ENCODE peak calls at places on chromosomes 4 and X, in nine cellular contexts. One of them, this sample, is unnamed.

GRCh38 chr4:12458621-12459020 is 1025.5 kb downstream of the RAB28 start:
- DNase-seq in NCI-H446 treated with DMSO at 0.1 percent for 48 hours: no peak
- DNase-seq in activated CD4-positive, alpha-beta T cell treated with anti-CD3 and anti-CD28 coated beads for 48 hours: no peak
- DNase-seq in T-cell: no peak
- DNase-seq in GM12891: no peak
- DNase-seq in amygdala: no peak
- DNase-seq in Peyer's patch: no peak
- DNase-seq in Caki2: no peak
- DNase-seq in stimulated activated CD4-positive, alpha-beta T cell treated with anti-CD3 and anti-CD28 coated beads, Interleukin-2, amount 100 ng/mL, for 24 hours: no peak
- DNase-seq in this sample: no peak

GRCh38 chr4:145285928-145286327 is 105.5 kb upstream of the OTUD4 start:
- DNase-seq in stimulated activated CD4-positive, alpha-beta T cell treated with anti-CD3 and anti-CD28 coated beads, Interleukin-2, amount 100 ng/mL, for 24 hours: no peak
- DNase-seq in Caki2: peak; percentile 24
- DNase-seq in GM12891: no peak
- DNase-seq in activated CD4-positive, alpha-beta T cell treated with anti-CD3 and anti-CD28 coated beads for 48 hours: no peak
- DNase-seq in T-cell: no peak
- DNase-seq in Peyer's patch: no peak
- DNase-seq in amygdala: no peak
- DNase-seq in NCI-H446 treated with DMSO at 0.1 percent for 48 hours: no peak
- DNase-seq in this sample: no peak

GRCh38 chr4:19927381-19927780 is 324.3 kb upstream of the SLIT2 start:
- DNase-seq in amygdala: no peak
- DNase-seq in T-cell: no peak
- DNase-seq in activated CD4-positive, alpha-beta T cell treated with anti-CD3 and anti-CD28 coated beads for 48 hours: no peak
- DNase-seq in stimulated activated CD4-positive, alpha-beta T cell treated with anti-CD3 and anti-CD28 coated beads, Interleukin-2, amount 100 ng/mL, for 24 hours: no peak
- DNase-seq in NCI-H446 treated with DMSO at 0.1 percent for 48 hours: no peak
- DNase-seq in Caki2: no peak
- DNase-seq in GM12891: no peak
- DNase-seq in Peyer's patch: no peak
- DNase-seq in this sample: no peak

GRCh38 chr4:82721819-82722423 is 76.7 kb downstream of the SCD5 start:
- DNase-seq in amygdala: peak; percentile 16
- DNase-seq in activated CD4-positive, alpha-beta T cell treated with anti-CD3 and anti-CD28 coated beads for 48 hours: peak; percentile 36
- DNase-seq in stimulated activated CD4-positive, alpha-beta T cell treated with anti-CD3 and anti-CD28 coated beads, Interleukin-2, amount 100 ng/mL, for 24 hours: peak; percentile 24
- DNase-seq in NCI-H446 treated with DMSO at 0.1 percent for 48 hours: no peak
- DNase-seq in Peyer's patch: no peak
- DNase-seq in Caki2: no peak
- DNase-seq in T-cell: no peak
- DNase-seq in GM12891: peak; percentile 26
- DNase-seq in this sample: no peak

GRCh38 chrX:153864101-153864500 is 21.9 kb downstream of the L1CAM start:
- DNase-seq in GM12891: peak; percentile 3
- DNase-seq in stimulated activated CD4-positive, alpha-beta T cell treated with anti-CD3 and anti-CD28 coated beads, Interleukin-2, amount 100 ng/mL, for 24 hours: no peak
- DNase-seq in Peyer's patch: no peak
- DNase-seq in activated CD4-positive, alpha-beta T cell treated with anti-CD3 and anti-CD28 coated beads for 48 hours: no peak
- DNase-seq in amygdala: no peak
- DNase-seq in Caki2: no peak
- DNase-seq in T-cell: no peak
- DNase-seq in NCI-H446 treated with DMSO at 0.1 percent for 48 hours: no peak
- DNase-seq in this sample: no peak

GRCh38 chr4:29539226-29539625 is 1180.9 kb upstream of the PCDH7 start:
- DNase-seq in Peyer's patch: no peak
- DNase-seq in Caki2: no peak
- DNase-seq in GM12891: no peak
- DNase-seq in NCI-H446 treated with DMSO at 0.1 percent for 48 hours: no peak
- DNase-seq in amygdala: no peak
- DNase-seq in stimulated activated CD4-positive, alpha-beta T cell treated with anti-CD3 and anti-CD28 coated beads, Interleukin-2, amount 100 ng/mL, for 24 hours: no peak
- DNase-seq in activated CD4-positive, alpha-beta T cell treated with anti-CD3 and anti-CD28 coated beads for 48 hours: no peak
- DNase-seq in T-cell: no peak
- DNase-seq in this sample: no peak

GRCh38 chr4:118557298-118557851 is 127.8 kb upstream of the METTL14 start:
- DNase-seq in T-cell: no peak
- DNase-seq in stimulated activated CD4-positive, alpha-beta T cell treated with anti-CD3 and anti-CD28 coated beads, Interleukin-2, amount 100 ng/mL, for 24 hours: no peak
- DNase-seq in Peyer's patch: no peak
- DNase-seq in activated CD4-positive, alpha-beta T cell treated with anti-CD3 and anti-CD28 coated beads for 48 hours: no peak
- DNase-seq in amygdala: no peak
- DNase-seq in GM12891: no peak
- DNase-seq in NCI-H446 treated with DMSO at 0.1 percent for 48 hours: peak; percentile 5
- DNase-seq in Caki2: peak; percentile 38
- DNase-seq in this sample: no peak

GRCh38 chrX:15973299-15973698 is 118.7 kb upstream of the AP1S2 start:
- DNase-seq in amygdala: peak; percentile 12
- DNase-seq in stimulated activated CD4-positive, alpha-beta T cell treated with anti-CD3 and anti-CD28 coated beads, Interleukin-2, amount 100 ng/mL, for 24 hours: no peak
- DNase-seq in activated CD4-positive, alpha-beta T cell treated with anti-CD3 and anti-CD28 coated beads for 48 hours: peak; percentile 17
- DNase-seq in NCI-H446 treated with DMSO at 0.1 percent for 48 hours: no peak
- DNase-seq in GM12891: no peak
- DNase-seq in Caki2: peak; percentile 9
- DNase-seq in Peyer's patch: peak; percentile 17
- DNase-seq in T-cell: no peak
- DNase-seq in this sample: peak; percentile 0

GRCh38 chr4:27059446-27059845 is 198.8 kb downstream of the STIM2 start:
- DNase-seq in activated CD4-positive, alpha-beta T cell treated with anti-CD3 and anti-CD28 coated beads for 48 hours: no peak
- DNase-seq in amygdala: no peak
- DNase-seq in T-cell: no peak
- DNase-seq in Peyer's patch: no peak
- DNase-seq in GM12891: no peak
- DNase-seq in stimulated activated CD4-positive, alpha-beta T cell treated with anti-CD3 and anti-CD28 coated beads, Interleukin-2, amount 100 ng/mL, for 24 hours: no peak
- DNase-seq in Caki2: no peak
- DNase-seq in NCI-H446 treated with DMSO at 0.1 percent for 48 hours: no peak
- DNase-seq in this sample: no peak

GRCh38 chrX:48956728-48957414 is 536 bp downstream of the OTUD5 start:
- DNase-seq in stimulated activated CD4-positive, alpha-beta T cell treated with anti-CD3 and anti-CD28 coated beads, Interleukin-2, amount 100 ng/mL, for 24 hours: peak; percentile 53
- DNase-seq in NCI-H446 treated with DMSO at 0.1 percent for 48 hours: no peak
- DNase-seq in GM12891: no peak
- DNase-seq in Caki2: no peak
- DNase-seq in Peyer's patch: no peak
- DNase-seq in amygdala: no peak
- DNase-seq in activated CD4-positive, alpha-beta T cell treated with anti-CD3 and anti-CD28 coated beads for 48 hours: peak; percentile 63
- DNase-seq in T-cell: peak; percentile 62
- DNase-seq in this sample: no peak

GRCh38 chrX:75781618-75782017 is 3.4 kb downstream of the MAGEE2 start:
- DNase-seq in Peyer's patch: no peak
- DNase-seq in activated CD4-positive, alpha-beta T cell treated with anti-CD3 and anti-CD28 coated beads for 48 hours: no peak
- DNase-seq in amygdala: peak; percentile 41
- DNase-seq in NCI-H446 treated with DMSO at 0.1 percent for 48 hours: no peak
- DNase-seq in GM12891: no peak
- DNase-seq in T-cell: no peak
- DNase-seq in Caki2: no peak
- DNase-seq in stimulated activated CD4-positive, alpha-beta T cell treated with anti-CD3 and anti-CD28 coated beads, Interleukin-2, amount 100 ng/mL, for 24 hours: no peak
- DNase-seq in this sample: no peak

GRCh38 chrX:26651755-26652154 is 435.8 kb downstream of the MAGEB5 start:
- DNase-seq in T-cell: no peak
- DNase-seq in Caki2: no peak
- DNase-seq in stimulated activated CD4-positive, alpha-beta T cell treated with anti-CD3 and anti-CD28 coated beads, Interleukin-2, amount 100 ng/mL, for 24 hours: no peak
- DNase-seq in NCI-H446 treated with DMSO at 0.1 percent for 48 hours: no peak
- DNase-seq in Peyer's patch: no peak
- DNase-seq in activated CD4-positive, alpha-beta T cell treated with anti-CD3 and anti-CD28 coated beads for 48 hours: peak; percentile 2
- DNase-seq in amygdala: no peak
- DNase-seq in GM12891: no peak
- DNase-seq in this sample: no peak

GRCh38 chr4:74370912-74371311 is 6.0 kb downstream of the EREG start:
- DNase-seq in GM12891: peak; percentile 17
- DNase-seq in T-cell: no peak
- DNase-seq in activated CD4-positive, alpha-beta T cell treated with anti-CD3 and anti-CD28 coated beads for 48 hours: peak; percentile 46
- DNase-seq in amygdala: no peak
- DNase-seq in NCI-H446 treated with DMSO at 0.1 percent for 48 hours: peak; percentile 31
- DNase-seq in stimulated activated CD4-positive, alpha-beta T cell treated with anti-CD3 and anti-CD28 coated beads, Interleukin-2, amount 100 ng/mL, for 24 hours: no peak
- DNase-seq in Caki2: peak; percentile 69
- DNase-seq in Peyer's patch: no peak
- DNase-seq in this sample: peak; percentile 8

GRCh38 chrX:45322382-45322781 is 121.7 kb upstream of the DIPK2B start:
- DNase-seq in activated CD4-positive, alpha-beta T cell treated with anti-CD3 and anti-CD28 coated beads for 48 hours: peak; percentile 7
- DNase-seq in stimulated activated CD4-positive, alpha-beta T cell treated with anti-CD3 and anti-CD28 coated beads, Interleukin-2, amount 100 ng/mL, for 24 hours: no peak
- DNase-seq in amygdala: peak; percentile 4
- DNase-seq in T-cell: no peak
- DNase-seq in Caki2: peak; percentile 57
- DNase-seq in Peyer's patch: no peak
- DNase-seq in GM12891: no peak
- DNase-seq in NCI-H446 treated with DMSO at 0.1 percent for 48 hours: peak; percentile 2
- DNase-seq in this sample: no peak

This sample was measured in NCI-H1930.